ENCODE peak calls at places on chromosome 1, in eight cellular contexts. One of them, this sample, is unnamed.

GRCh38 chr1:167499657-167500056 is 18.7 kb downstream of the CD247 start:
- DNase-seq in body of pancreas: no peak
- DNase-seq in CD4-positive, alpha-beta T cell: no peak
- DNase-seq in dorsolateral prefrontal cortex: no peak
- DNase-seq in AG09319: no peak
- DNase-seq in endothelial cell: no peak
- DNase-seq in tibial artery: no peak
- DNase-seq in cardiac fibroblast: no peak
- DNase-seq in this sample: peak

GRCh38 chr1:157181258-157181657 is 43.1 kb upstream of the ETV3 start:
- DNase-seq in body of pancreas: no peak
- DNase-seq in CD4-positive, alpha-beta T cell: no peak
- DNase-seq in dorsolateral prefrontal cortex: no peak
- DNase-seq in AG09319: no peak
- DNase-seq in endothelial cell: no peak
- DNase-seq in tibial artery: peak
- DNase-seq in cardiac fibroblast: no peak
- DNase-seq in this sample: peak

GRCh38 chr1:45008076-45008475 is 3.0 kb downstream of the HECTD3 start:
- DNase-seq in body of pancreas: no peak
- DNase-seq in CD4-positive, alpha-beta T cell: no peak
- DNase-seq in dorsolateral prefrontal cortex: no peak
- DNase-seq in AG09319: no peak
- DNase-seq in endothelial cell: no peak
- DNase-seq in tibial artery: no peak
- DNase-seq in cardiac fibroblast: no peak
- DNase-seq in this sample: no peak

GRCh38 chr1:204438628-204439027 is 27.0 kb upstream of the PPP1R15B start:
- DNase-seq in body of pancreas: no peak
- DNase-seq in CD4-positive, alpha-beta T cell: no peak
- DNase-seq in dorsolateral prefrontal cortex: no peak
- DNase-seq in AG09319: peak
- DNase-seq in endothelial cell: no peak
- DNase-seq in tibial artery: peak
- DNase-seq in cardiac fibroblast: peak
- DNase-seq in this sample: no peak

GRCh38 chr1:223639333-223639749 is 26.2 kb downstream of the CAPN8 start:
- DNase-seq in body of pancreas: no peak
- DNase-seq in CD4-positive, alpha-beta T cell: no peak
- DNase-seq in dorsolateral prefrontal cortex: no peak
- DNase-seq in AG09319: no peak
- DNase-seq in endothelial cell: no peak
- DNase-seq in tibial artery: no peak
- DNase-seq in cardiac fibroblast: no peak
- DNase-seq in this sample: no peak

GRCh38 chr1:187685338-187685737 is 856.6 kb downstream of the PLA2G4A start:
- DNase-seq in body of pancreas: no peak
- DNase-seq in CD4-positive, alpha-beta T cell: no peak
- DNase-seq in dorsolateral prefrontal cortex: no peak
- DNase-seq in AG09319: no peak
- DNase-seq in endothelial cell: no peak
- DNase-seq in tibial artery: no peak
- DNase-seq in cardiac fibroblast: peak
- DNase-seq in this sample: no peak

GRCh38 chr1:176531036-176531435 is 68.1 kb downstream of the PAPPA2 start:
- DNase-seq in body of pancreas: no peak
- DNase-seq in CD4-positive, alpha-beta T cell: no peak
- DNase-seq in dorsolateral prefrontal cortex: no peak
- DNase-seq in AG09319: no peak
- DNase-seq in endothelial cell: no peak
- DNase-seq in tibial artery: no peak
- DNase-seq in cardiac fibroblast: no peak
- DNase-seq in this sample: no peak

GRCh38 chr1:179016694-179017382 is 8.9 kb upstream of the FAM20B start:
- DNase-seq in body of pancreas: peak
- DNase-seq in CD4-positive, alpha-beta T cell: no peak
- DNase-seq in dorsolateral prefrontal cortex: peak
- DNase-seq in AG09319: peak
- DNase-seq in endothelial cell: no peak
- DNase-seq in tibial artery: peak
- DNase-seq in cardiac fibroblast: peak
- DNase-seq in this sample: no peak

GRCh38 chr1:184035719-184036516 is 1.6 kb downstream of the COLGALT2 start:
- DNase-seq in body of pancreas: no peak
- DNase-seq in CD4-positive, alpha-beta T cell: no peak
- DNase-seq in dorsolateral prefrontal cortex: peak
- DNase-seq in AG09319: no peak
- DNase-seq in endothelial cell: no peak
- DNase-seq in tibial artery: no peak
- DNase-seq in cardiac fibroblast: no peak
- DNase-seq in this sample: peak

GRCh38 chr1:167663002-167663772 is 33.2 kb downstream of the RCSD1 start:
- DNase-seq in body of pancreas: no peak
- DNase-seq in CD4-positive, alpha-beta T cell: no peak
- DNase-seq in dorsolateral prefrontal cortex: peak
- DNase-seq in AG09319: no peak
- DNase-seq in endothelial cell: no peak
- DNase-seq in tibial artery: no peak
- DNase-seq in cardiac fibroblast: peak
- DNase-seq in this sample: peak

GRCh38 chr1:156378557-156378956 is 9.5 kb downstream of the RHBG start:
- DNase-seq in body of pancreas: no peak
- DNase-seq in CD4-positive, alpha-beta T cell: no peak
- DNase-seq in dorsolateral prefrontal cortex: no peak
- DNase-seq in AG09319: no peak
- DNase-seq in endothelial cell: no peak
- DNase-seq in tibial artery: no peak
- DNase-seq in cardiac fibroblast: no peak
- DNase-seq in this sample: no peak

GRCh38 chr1:201476670-201477344 is 7.8 kb upstream of the PHLDA3 start:
- DNase-seq in body of pancreas: no peak
- DNase-seq in CD4-positive, alpha-beta T cell: no peak
- DNase-seq in dorsolateral prefrontal cortex: no peak
- DNase-seq in AG09319: no peak
- DNase-seq in endothelial cell: no peak
- DNase-seq in tibial artery: no peak
- DNase-seq in cardiac fibroblast: no peak
- DNase-seq in this sample: no peak

GRCh38 chr1:224427346-224427745 is 7.3 kb downstream of the WDR26 start:
- DNase-seq in body of pancreas: no peak
- DNase-seq in CD4-positive, alpha-beta T cell: no peak
- DNase-seq in dorsolateral prefrontal cortex: no peak
- DNase-seq in AG09319: no peak
- DNase-seq in endothelial cell: no peak
- DNase-seq in tibial artery: no peak
- DNase-seq in cardiac fibroblast: peak
- DNase-seq in this sample: no peak

GRCh38 chr1:69993787-69994186 is 211.6 kb downstream of the LRRC40 start:
- DNase-seq in body of pancreas: no peak
- DNase-seq in CD4-positive, alpha-beta T cell: no peak
- DNase-seq in dorsolateral prefrontal cortex: no peak
- DNase-seq in AG09319: no peak
- DNase-seq in endothelial cell: no peak
- DNase-seq in tibial artery: no peak
- DNase-seq in cardiac fibroblast: no peak
- DNase-seq in this sample: no peak

GRCh38 chr1:33758698-33759097 is 105.2 kb upstream of the HMGB4 start:
- DNase-seq in body of pancreas: no peak
- DNase-seq in CD4-positive, alpha-beta T cell: no peak
- DNase-seq in dorsolateral prefrontal cortex: peak
- DNase-seq in AG09319: no peak
- DNase-seq in endothelial cell: no peak
- DNase-seq in tibial artery: peak
- DNase-seq in cardiac fibroblast: peak
- DNase-seq in this sample: no peak

GRCh38 chr1:34163792-34164509 is 1.1 kb downstream of the CSMD2 start:
- DNase-seq in body of pancreas: peak
- DNase-seq in CD4-positive, alpha-beta T cell: no peak
- DNase-seq in dorsolateral prefrontal cortex: no peak
- DNase-seq in AG09319: no peak
- DNase-seq in endothelial cell: peak
- DNase-seq in tibial artery: no peak
- DNase-seq in cardiac fibroblast: peak
- DNase-seq in this sample: peak

GRCh38 chr1:227889047-227889862 is 58.5 kb downstream of the WNT9A start:
- DNase-seq in body of pancreas: peak
- DNase-seq in CD4-positive, alpha-beta T cell: no peak
- DNase-seq in dorsolateral prefrontal cortex: peak
- DNase-seq in AG09319: no peak
- DNase-seq in endothelial cell: peak
- DNase-seq in tibial artery: peak
- DNase-seq in cardiac fibroblast: no peak
- DNase-seq in this sample: no peak

GRCh38 chr1:184806296-184806721 is 51.7 kb upstream of the EDEM3 start:
- DNase-seq in body of pancreas: no peak
- DNase-seq in CD4-positive, alpha-beta T cell: no peak
- DNase-seq in dorsolateral prefrontal cortex: no peak
- DNase-seq in AG09319: no peak
- DNase-seq in endothelial cell: no peak
- DNase-seq in tibial artery: no peak
- DNase-seq in cardiac fibroblast: no peak
- DNase-seq in this sample: no peak

DNA sequence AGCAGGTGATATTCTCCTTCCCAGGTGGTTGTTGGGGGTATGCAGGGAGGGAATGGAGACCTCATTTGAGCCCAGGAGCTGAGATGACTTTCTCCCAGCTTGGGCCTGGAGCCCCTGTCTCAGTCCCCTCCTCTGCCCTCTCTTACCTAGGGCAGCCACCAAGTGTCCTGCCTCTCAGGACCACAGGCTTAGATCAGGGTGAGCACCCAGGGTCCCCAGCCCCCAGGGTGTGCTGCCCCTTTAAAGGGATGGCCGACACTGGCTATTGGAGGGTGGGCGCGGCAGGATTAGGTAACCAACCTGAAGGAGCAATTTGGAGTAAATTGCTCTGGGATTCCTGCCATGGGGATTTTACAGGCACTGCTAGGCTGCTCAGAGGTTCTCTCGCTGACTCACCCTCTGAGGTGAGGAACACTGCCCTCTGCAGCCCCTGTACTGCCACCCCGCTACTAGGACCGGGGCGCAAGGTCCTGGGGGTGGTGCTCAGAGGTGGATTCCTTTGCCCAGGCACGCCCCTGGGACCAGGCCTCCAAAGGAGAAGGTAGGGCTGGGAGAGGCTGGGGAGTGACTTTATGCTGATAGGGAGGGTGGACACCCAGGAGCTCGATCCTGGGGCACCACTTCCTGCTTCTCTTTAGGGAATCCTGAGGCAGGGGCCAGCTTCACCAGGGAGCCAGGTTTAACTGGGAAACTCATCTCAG is 1.5 kb downstream of the RPS6KA1 start:
- DNase-seq in body of pancreas: peak
- DNase-seq in CD4-positive, alpha-beta T cell: no peak
- DNase-seq in dorsolateral prefrontal cortex: no peak
- DNase-seq in AG09319: no peak
- DNase-seq in endothelial cell: no peak
- DNase-seq in tibial artery: no peak
- DNase-seq in cardiac fibroblast: peak
- DNase-seq in this sample: peak
- TF ChIP-seq CTCF in body of pancreas: peak
- TF ChIP-seq CTCF in CD4-positive, alpha-beta T cell: no peak
- TF ChIP-seq CTCF in dorsolateral prefrontal cortex: no peak
- TF ChIP-seq CTCF in AG09319: no peak
- TF ChIP-seq CTCF in endothelial cell: no peak
- TF ChIP-seq CTCF in tibial artery: no peak
- TF ChIP-seq CTCF in cardiac fibroblast: peak
- TF ChIP-seq CTCF in this sample: peak

GRCh38 chr1:18100493-18101063 is 7.0 kb upstream of the IGSF21 start:
- DNase-seq in body of pancreas: peak
- DNase-seq in CD4-positive, alpha-beta T cell: peak
- DNase-seq in dorsolateral prefrontal cortex: peak
- DNase-seq in AG09319: peak
- DNase-seq in endothelial cell: peak
- DNase-seq in tibial artery: peak
- DNase-seq in cardiac fibroblast: peak
- DNase-seq in this sample: peak
- TF ChIP-seq CTCF in body of pancreas: peak
- TF ChIP-seq CTCF in CD4-positive, alpha-beta T cell: peak
- TF ChIP-seq CTCF in dorsolateral prefrontal cortex: peak
- TF ChIP-seq CTCF in AG09319: peak
- TF ChIP-seq CTCF in endothelial cell: peak
- TF ChIP-seq CTCF in tibial artery: peak
- TF ChIP-seq CTCF in cardiac fibroblast: peak
- TF ChIP-seq CTCF in this sample: peak

GRCh38 chr1:219539645-219540254 is 73.2 kb downstream of the ZC3H11B start:
- DNase-seq in body of pancreas: no peak
- DNase-seq in CD4-positive, alpha-beta T cell: no peak
- DNase-seq in dorsolateral prefrontal cortex: no peak
- DNase-seq in AG09319: no peak
- DNase-seq in endothelial cell: no peak
- DNase-seq in tibial artery: no peak
- DNase-seq in cardiac fibroblast: no peak
- DNase-seq in this sample: no peak

GRCh38 chr1:219542828-219543518 is 69.9 kb downstream of the ZC3H11B start:
- DNase-seq in body of pancreas: no peak
- DNase-seq in CD4-positive, alpha-beta T cell: no peak
- DNase-seq in dorsolateral prefrontal cortex: no peak
- DNase-seq in AG09319: no peak
- DNase-seq in endothelial cell: no peak
- DNase-seq in tibial artery: no peak
- DNase-seq in cardiac fibroblast: peak
- DNase-seq in this sample: no peak

GRCh38 chr1:219541946-219542345 is 71.0 kb downstream of the ZC3H11B start:
- DNase-seq in body of pancreas: no peak
- DNase-seq in CD4-positive, alpha-beta T cell: no peak
- DNase-seq in dorsolateral prefrontal cortex: no peak
- DNase-seq in AG09319: no peak
- DNase-seq in endothelial cell: no peak
- DNase-seq in tibial artery: no peak
- DNase-seq in cardiac fibroblast: peak
- DNase-seq in this sample: no peak

GRCh38 chr1:219548386-219548785 is 64.5 kb downstream of the ZC3H11B start:
- DNase-seq in body of pancreas: no peak
- DNase-seq in CD4-positive, alpha-beta T cell: no peak
- DNase-seq in dorsolateral prefrontal cortex: no peak
- DNase-seq in AG09319: no peak
- DNase-seq in endothelial cell: no peak
- DNase-seq in tibial artery: no peak
- DNase-seq in cardiac fibroblast: no peak
- DNase-seq in this sample: no peak

GRCh38 chr1:219544163-219544846 is 68.6 kb downstream of the ZC3H11B start:
- DNase-seq in body of pancreas: no peak
- DNase-seq in CD4-positive, alpha-beta T cell: no peak
- DNase-seq in dorsolateral prefrontal cortex: no peak
- DNase-seq in AG09319: no peak
- DNase-seq in endothelial cell: no peak
- DNase-seq in tibial artery: no peak
- DNase-seq in cardiac fibroblast: peak
- DNase-seq in this sample: peak
- TF ChIP-seq CTCF in body of pancreas: peak
- TF ChIP-seq CTCF in CD4-positive, alpha-beta T cell: no peak
- TF ChIP-seq CTCF in dorsolateral prefrontal cortex: no peak
- TF ChIP-seq CTCF in AG09319: peak
- TF ChIP-seq CTCF in endothelial cell: no peak
- TF ChIP-seq CTCF in tibial artery: no peak
- TF ChIP-seq CTCF in cardiac fibroblast: peak
- TF ChIP-seq CTCF in this sample: no peak

GRCh38 chr1:85282424-85282823 is 6.0 kb upstream of the BCL10 start:
- DNase-seq in body of pancreas: no peak
- DNase-seq in CD4-positive, alpha-beta T cell: no peak
- DNase-seq in dorsolateral prefrontal cortex: no peak
- DNase-seq in AG09319: no peak
- DNase-seq in endothelial cell: no peak
- DNase-seq in tibial artery: no peak
- DNase-seq in cardiac fibroblast: no peak
- DNase-seq in this sample: no peak
- TF ChIP-seq CTCF in body of pancreas: no peak
- TF ChIP-seq CTCF in CD4-positive, alpha-beta T cell: no peak
- TF ChIP-seq CTCF in dorsolateral prefrontal cortex: no peak
- TF ChIP-seq CTCF in AG09319: no peak
- TF ChIP-seq CTCF in endothelial cell: no peak
- TF ChIP-seq CTCF in tibial artery: no peak
- TF ChIP-seq CTCF in cardiac fibroblast: no peak
- TF ChIP-seq CTCF in this sample: no peak

GRCh38 chr1:180563013-180563827 is 4.5 kb downstream of the OVAAL start:
- DNase-seq in body of pancreas: no peak
- DNase-seq in CD4-positive, alpha-beta T cell: no peak
- DNase-seq in dorsolateral prefrontal cortex: no peak
- DNase-seq in AG09319: no peak
- DNase-seq in endothelial cell: no peak
- DNase-seq in tibial artery: no peak
- DNase-seq in cardiac fibroblast: peak
- DNase-seq in this sample: no peak
- TF ChIP-seq CTCF in body of pancreas: no peak
- TF ChIP-seq CTCF in CD4-positive, alpha-beta T cell: no peak
- TF ChIP-seq CTCF in dorsolateral prefrontal cortex: no peak
- TF ChIP-seq CTCF in AG09319: no peak
- TF ChIP-seq CTCF in endothelial cell: no peak
- TF ChIP-seq CTCF in tibial artery: no peak
- TF ChIP-seq CTCF in cardiac fibroblast: no peak
- TF ChIP-seq CTCF in this sample: no peak